ENCODE peak calls at places on chromosomes 3 and 15, in seven cellular contexts. N is PC-9, P is neuronal stem cell, M is IMR-90, Q is hepatocyte, V is PC-3, K is mammary epithelial cell. X is an unnamed sample. For H3K4me1, the result is how much of the 10 kb centered on the place peaks cover.

GRCh38 chr15:83206971-83207621 is 527 bp downstream of the HDGFL3 start:
- DNase-seq in M (no peak), P (peak), K (peak), V (peak), Q (peak), N (no peak), X (peak)

GRCh38 chr15:63503739-63504246 is 600 bp upstream of the USP3 start:
- DNase-seq in N (peak), P (no peak), K (peak), V (peak), M (peak), Q (peak), X (peak)

GRCh38 chr3:170806141-170806540 is 63.9 kb downstream of the RPL22L1 start:
- DNase-seq in M (no peak), V (no peak), P (no peak), N (no peak), Q (no peak), K (no peak), X (no peak)

GRCh38 chr3:16249336-16249735 is 15.4 kb downstream of the DPH3 start:
- DNase-seq in P (peak), K (no peak), Q (no peak), M (peak), V (peak), N (no peak), X (peak)

GRCh38 chr3:168802761-168803160 is 707.0 kb upstream of the GOLIM4 start:
- DNase-seq in V (no peak), M (no peak), K (no peak), N (no peak), P (no peak), Q (no peak), X (no peak)

GRCh38 chr3:189372205-189372764 is 200.5 kb downstream of the TPRG1 start:
- DNase-seq in Q (no peak), N (no peak), V (no peak), P (no peak), M (no peak), K (no peak), X (no peak)

GRCh38 chr15:73792429-73792828 is 39.3 kb upstream of the INSYN1 start:
- DNase-seq in P (no peak), N (no peak), K (no peak), V (no peak), Q (no peak), M (no peak), X (no peak)

GRCh38 chr3:197466586-197467399 is 89.0 kb downstream of the BDH1 start:
- DNase-seq in M (peak), P (no peak), K (peak), N (peak), Q (peak), V (peak), X (no peak)

GRCh38 chr3:44238889-44239288 is 2.8 kb upstream of the TOPAZ1 start:
- DNase-seq in V (no peak), M (no peak), N (no peak), Q (no peak), P (no peak), K (no peak), X (no peak)

GRCh38 chr3:64345351-64345750 is 120.1 kb upstream of the PRICKLE2 start:
- DNase-seq in V (peak), N (peak), P (no peak), K (peak), M (peak), Q (peak), X (no peak)

GRCh38 chr3:197298858-197299854 is 744 bp upstream of the DLG1 start:
- DNase-seq in V (peak), Q (peak), N (peak), K (peak), P (peak), M (no peak), X (peak)

GRCh38 chr3:180048840-180049239 is 12.1 kb upstream of the PEX5L start:
- DNase-seq in K (peak), N (no peak), P (no peak), V (peak), Q (peak), M (peak), X (no peak)

GRCh38 chr3:123739146-123739545 is 145.0 kb downstream of the MYLK start:
- DNase-seq in Q (no peak), P (no peak), K (no peak), V (no peak), N (no peak), M (no peak), X (no peak)

GRCh38 chr3:64900916-64901903 is 213.4 kb upstream of the ADAMTS9 start:
- DNase-seq in K (no peak), M (peak), P (no peak), N (no peak), Q (no peak), V (no peak), X (no peak)

GRCh38 chr3:85148056-85148455 is 189.3 kb downstream of the CADM2 start:
- DNase-seq in Q (no peak), K (no peak), P (no peak), V (no peak), N (no peak), M (no peak), X (no peak)

GRCh38 chr3:142088522-142088921 is 60.8 kb downstream of the TFDP2 start:
- DNase-seq in V (peak), N (no peak), Q (no peak), K (no peak), M (no peak), P (no peak), X (no peak)

GRCh38 chr15:41285285-41285684 is 47.1 kb downstream of the OIP5 start:
- DNase-seq in V (no peak), N (no peak), Q (no peak), K (no peak), M (no peak), P (no peak), X (no peak)
- H3K4me1 ChIP-seq in V (under half), N (under half), Q (under half), K (under half), M (under half), P (under half), X (under half)

DNA sequence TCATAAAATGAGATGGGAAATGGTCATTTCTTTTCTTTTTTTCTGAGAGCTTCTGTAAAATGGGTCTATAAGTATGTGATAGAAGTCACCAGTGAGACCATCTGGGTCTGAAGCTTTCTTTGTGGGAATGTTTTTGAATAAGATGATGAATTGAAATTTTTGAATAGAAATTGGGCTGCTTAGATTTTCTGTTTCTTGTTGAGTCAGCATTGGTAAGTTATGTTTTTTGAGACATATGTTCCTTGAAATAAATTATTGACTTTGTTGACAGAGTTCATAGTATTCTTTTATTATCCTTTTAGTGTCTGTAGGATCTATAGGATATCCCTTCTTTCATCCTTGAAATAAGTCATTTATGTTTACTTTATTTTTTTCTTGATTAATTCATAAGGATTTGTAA is 208.1 kb downstream of the OPA1 start:
- DNase-seq in K (no peak), Q (no peak), M (no peak), N (no peak), P (no peak), V (no peak), X (no peak)
- H2AFZ ChIP-seq in K (no peak), Q (no peak), M (no peak), N (no peak), P (no peak), V (no peak), X (no peak)

DNA sequence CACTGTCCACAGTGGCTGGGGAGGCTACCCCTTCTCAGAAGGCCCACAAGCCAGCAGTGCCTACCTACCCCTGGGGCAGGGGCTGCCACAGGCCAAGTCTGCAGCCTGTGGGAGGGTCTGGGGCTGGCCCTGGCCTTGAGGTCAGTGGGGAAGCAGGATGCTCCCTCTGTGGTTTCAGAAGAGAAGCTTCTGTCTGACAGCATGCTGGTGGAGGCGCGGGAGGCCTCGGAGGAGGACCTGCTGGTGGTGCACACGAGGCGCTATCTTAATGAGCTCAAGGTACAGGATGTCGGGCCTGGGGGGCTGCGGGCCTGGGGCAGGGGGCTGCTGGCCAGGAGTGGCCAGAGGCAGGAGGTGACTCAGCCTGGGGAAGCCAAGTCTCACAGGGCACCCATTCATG is 3.2 kb downstream of the HDAC11 start:
- DNase-seq in K (no peak), M (no peak), V (no peak), Q (no peak), P (no peak), N (no peak), X (no peak)
- H3K4me1 ChIP-seq in K (under half), M (under half), V (under half), Q (under half), P (under half), N (under half), X (under half)

DNA sequence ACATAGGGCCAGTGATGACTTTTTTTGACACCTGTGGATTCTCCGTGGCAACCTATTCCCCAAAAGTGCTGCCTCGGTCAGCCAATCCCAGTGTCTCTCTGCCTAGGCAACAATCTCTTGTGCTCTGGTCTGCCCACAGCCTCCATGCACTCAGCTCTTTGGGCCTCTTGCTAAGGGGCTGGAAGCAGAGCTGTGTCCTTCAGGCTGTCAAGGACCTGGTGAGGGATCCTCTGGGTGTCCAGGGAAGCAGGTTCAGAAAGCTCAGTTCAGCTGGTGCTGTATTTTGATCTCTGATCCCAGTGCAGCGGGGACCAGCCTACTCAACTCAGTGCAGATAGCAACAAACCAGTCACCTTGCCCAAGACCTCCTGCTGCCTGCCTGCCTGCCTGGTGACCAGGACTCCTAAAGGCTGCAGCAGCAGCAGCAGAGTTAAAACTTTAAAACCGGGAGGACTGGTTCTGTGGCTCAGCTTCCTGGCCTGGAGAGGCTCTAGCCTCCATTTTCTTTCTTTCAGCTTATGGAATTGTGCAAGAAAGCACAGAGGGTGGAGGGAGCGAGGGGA is 6.2 kb downstream of the PAK6 start:
- DNase-seq in Q (peak), N (peak), V (peak), M (no peak), K (peak), P (no peak), X (no peak)
- H2AFZ ChIP-seq in Q (no peak), N (no peak), V (peak), M (no peak), K (no peak), P (peak), X (no peak)

GRCh38 chr3:49903451-49904424 is at the start of gene MST1R:
- DNase-seq in Q (peak), K (peak), P (peak), M (no peak), V (peak), N (peak), X (peak)
- H3K4me1 ChIP-seq in Q (under half), K (half or more), P (under half), M (under half), V (half or more), N (half or more), X (under half)

GRCh38 chr3:76864375-76864774 is 175.5 kb upstream of the ROBO2 start:
- DNase-seq in Q (no peak), N (no peak), K (no peak), M (no peak), V (no peak), P (no peak), X (no peak)
- H2AFZ ChIP-seq in Q (no peak), N (no peak), K (no peak), M (no peak), V (no peak), P (no peak), X (no peak)

GRCh38 chr15:78211189-78211921 is 23.0 kb downstream of the ACSBG1 start:
- DNase-seq in K (no peak), Q (no peak), P (no peak), N (no peak), V (no peak), M (no peak), X (no peak)
- H3K4me1 ChIP-seq in K (under half), Q (under half), P (under half), N (half or more), V (half or more), M (under half), X (under half)

GRCh38 chr3:13767896-13768295 is 112.0 kb downstream of the WNT7A start:
- DNase-seq in V (no peak), M (no peak), Q (no peak), P (no peak), N (no peak), K (no peak), X (no peak)

GRCh38 chr3:13768453-13768852 is 111.4 kb downstream of the WNT7A start:
- DNase-seq in V (no peak), K (no peak), P (no peak), N (no peak), M (no peak), Q (no peak), X (no peak)

GRCh38 chr3:13767030-13767429 is 112.8 kb downstream of the WNT7A start:
- DNase-seq in Q (no peak), P (no peak), K (no peak), N (no peak), V (no peak), M (no peak), X (no peak)

GRCh38 chr3:13762931-13763330 is 116.9 kb downstream of the WNT7A start:
- DNase-seq in Q (no peak), K (no peak), M (no peak), P (no peak), N (no peak), V (no peak), X (no peak)

GRCh38 chr3:13764161-13764560 is 115.7 kb downstream of the WNT7A start:
- DNase-seq in V (no peak), Q (no peak), P (no peak), M (no peak), K (no peak), N (no peak), X (no peak)
- H2AFZ ChIP-seq in V (no peak), Q (no peak), P (no peak), M (no peak), K (no peak), N (no peak), X (no peak)